ENCODE peak calls at places on chromosomes 4 and X, in ten cellular contexts. U is frontal cortex; K is heart right ventricle; V is T1000; T is CD8-positive, alpha-beta T cell; R is KBM-7; E is GM23248; Z is activated naive CD4-positive, alpha-beta T cell treated with anti-CD3 and anti-CD28 coated beads, Interleukin-2, amount 10 ng/mL, durations not matched to agents 7 days and 5 days; P is CD4-positive, alpha-beta memory T cell; O is uterus. S is an unnamed sample.

GRCh38 chrX:107619836-107620235 is 8.5 kb upstream of the PRPS1 start:
- DNase-seq in U (no peak), K (no peak), V (no peak), T (no peak), R (no peak), E (no peak), Z (no peak), P (no peak), O (no peak), S (no peak)

GRCh38 chr4:2083116-2083825 is 24.1 kb downstream of the NAT8L start:
- DNase-seq in U (no peak), K (no peak), V (no peak), T (no peak), R (no peak), E (no peak), Z (peak), P (peak), O (no peak), S (no peak)

GRCh38 chr4:29927895-29928294 is 792.3 kb upstream of the PCDH7 start:
- DNase-seq in U (no peak), K (no peak), V (no peak), T (no peak), R (no peak), E (no peak), Z (no peak), P (no peak), O (no peak), S (no peak)

GRCh38 chr4:2095236-2096072 is 36.3 kb downstream of the NAT8L start:
- DNase-seq in U (no peak), K (no peak), V (no peak), T (no peak), R (no peak), E (no peak), Z (peak), P (peak), O (no peak), S (no peak)

GRCh38 chr4:38080575-38080974 is 120.4 kb downstream of the PTTG2 start:
- DNase-seq in U (no peak), K (no peak), V (no peak), T (no peak), R (no peak), E (no peak), Z (no peak), P (no peak), O (no peak), S (no peak)

GRCh38 chr4:98710831-98711230 is 52.4 kb upstream of the TSPAN5 start:
- DNase-seq in U (no peak), K (no peak), V (no peak), T (no peak), R (no peak), E (peak), Z (no peak), P (no peak), O (no peak), S (no peak)

GRCh38 chr4:42310343-42310742 is 86.9 kb upstream of the SHISA3 start:
- DNase-seq in U (no peak), K (no peak), V (no peak), T (no peak), R (no peak), E (no peak), Z (no peak), P (no peak), O (no peak), S (no peak)

GRCh38 chr4:111266937-111267336 is 644.1 kb upstream of the PITX2 start:
- DNase-seq in U (no peak), K (no peak), V (no peak), T (no peak), R (no peak), E (no peak), Z (no peak), P (no peak), O (no peak), S (no peak)

GRCh38 chr4:153204247-153205027 is at the start of gene TRIM2:
- DNase-seq in U (peak), K (peak), V (peak), T (no peak), R (no peak), E (peak), Z (no peak), P (no peak), O (peak), S (no peak)

GRCh38 chr4:174119051-174119450 is 164.4 kb downstream of the FBXO8 start:
- DNase-seq in U (no peak), K (no peak), V (no peak), T (no peak), R (no peak), E (peak), Z (no peak), P (no peak), O (peak), S (no peak)

GRCh38 chr4:153850525-153851280 is 61.8 kb upstream of the SFRP2 start:
- DNase-seq in U (no peak), K (no peak), V (no peak), T (no peak), R (no peak), E (no peak), Z (no peak), P (peak), O (no peak), S (no peak)

GRCh38 chr4:57148831-57149230 is 38.6 kb upstream of the IGFBP7 start:
- DNase-seq in U (no peak), K (no peak), V (no peak), T (no peak), R (no peak), E (peak), Z (no peak), P (no peak), O (no peak), S (no peak)

GRCh38 chr4:186161138-186161537 is 30.2 kb upstream of the CYP4V2 start:
- DNase-seq in U (no peak), K (no peak), V (no peak), T (no peak), R (no peak), E (no peak), Z (peak), P (no peak), O (no peak), S (no peak)

GRCh38 chrX:105552395-105552794 is 269.9 kb upstream of the NRK start:
- DNase-seq in U (no peak), K (no peak), V (no peak), T (no peak), R (no peak), E (no peak), Z (no peak), P (no peak), O (no peak), S (no peak)

GRCh38 chr4:150209140-150209829 is 131.0 kb downstream of the DCLK2 start:
- DNase-seq in U (peak), K (peak), V (no peak), T (no peak), R (peak), E (peak), Z (peak), P (no peak), O (peak), S (peak)

GRCh38 chr4:95547708-95548471 is 883 bp downstream of the UNC5C start:
- DNase-seq in U (no peak), K (peak), V (no peak), T (no peak), R (no peak), E (peak), Z (peak), P (no peak), O (peak), S (peak)

GRCh38 chrX:71107762-71108360 is 1.3 kb upstream of the CXorf65 start:
- DNase-seq in U (no peak), K (no peak), V (no peak), T (no peak), R (peak), E (no peak), Z (peak), P (peak), O (no peak), S (no peak)

GRCh38 chrX:65034292-65034640 is 58.0 kb upstream of the ZC4H2 start:
- DNase-seq in U (no peak), K (no peak), V (no peak), T (no peak), R (no peak), E (peak), Z (no peak), P (no peak), O (no peak), S (no peak)

GRCh38 chr4:186621959-186622553 is 66.7 kb upstream of the MTNR1A start:
- DNase-seq in U (no peak), K (no peak), V (no peak), T (no peak), R (no peak), E (peak), Z (no peak), P (no peak), O (no peak), S (no peak)

GRCh38 chrX:71111851-71112468 is 583 bp upstream of the IL2RG start:
- DNase-seq in U (no peak), K (no peak), V (no peak), T (no peak), R (peak), E (no peak), Z (peak), P (peak), O (no peak), S (no peak)

GRCh38 chrX:151183912-151184565 is 7.7 kb downstream of the GPR50 start:
- DNase-seq in U (no peak), K (no peak), V (no peak), T (no peak), R (no peak), E (no peak), Z (no peak), P (no peak), O (no peak), S (no peak)

GRCh38 chr4:41379230-41379629 is 122.5 kb downstream of the UCHL1 start:
- DNase-seq in U (no peak), K (no peak), V (no peak), T (no peak), R (no peak), E (no peak), Z (no peak), P (no peak), O (no peak), S (no peak)

GRCh38 chr4:111209706-111210105 is 586.8 kb upstream of the PITX2 start:
- DNase-seq in U (no peak), K (no peak), V (no peak), T (no peak), R (no peak), E (no peak), Z (no peak), P (no peak), O (no peak), S (no peak)

GRCh38 chr4:138049350-138049749 is 192.8 kb downstream of the SLC7A11 start:
- DNase-seq in U (no peak), K (no peak), V (no peak), T (no peak), R (no peak), E (no peak), Z (no peak), P (no peak), O (no peak), S (no peak)

GRCh38 chr4:88629826-88630225 is 37.5 kb downstream of the HERC3 start:
- DNase-seq in U (no peak), K (no peak), V (no peak), T (no peak), R (no peak), E (peak), Z (no peak), P (no peak), O (no peak), S (no peak)

GRCh38 chr4:6695660-6696581 is 2.2 kb downstream of the S100P start:
- DNase-seq in U (no peak), K (no peak), V (no peak), T (peak), R (peak), E (no peak), Z (peak), P (peak), O (no peak), S (no peak)

GRCh38 chrX:2423293-2423692 is 77.5 kb downstream of the DHRSX start:
- DNase-seq in U (no peak), K (no peak), V (no peak), T (no peak), R (no peak), E (peak), Z (no peak), P (no peak), O (no peak), S (no peak)

GRCh38 chr4:38322709-38323108 is 341.3 kb upstream of the KLF3 start:
- DNase-seq in U (peak), K (peak), V (peak), T (no peak), R (no peak), E (peak), Z (no peak), P (no peak), O (no peak), S (no peak)

GRCh38 chrX:65528705-65529340 is 5.8 kb downstream of the LAS1L start:
- DNase-seq in U (peak), K (peak), V (peak), T (peak), R (peak), E (peak), Z (peak), P (peak), O (peak), S (peak)

GRCh38 chr4:154503598-154503997 is 12.0 kb upstream of the DCHS2 start:
- DNase-seq in U (no peak), K (no peak), V (no peak), T (no peak), R (peak), E (peak), Z (no peak), P (no peak), O (no peak), S (peak)